ENCODE peak calls at places on chromosomes 4 and X, in eight cellular contexts. R is left ventricle myocardium inferior, O is IMR-90, M is GM23248, G is AG10803, J is vagina, D is retinal pigment epithelial cell, S is AG04449. Z is an unnamed sample.
A peak's percentile ranks its signal among the peaks of the same experiment; 100 is the strongest.

GRCh38 chr4:8376361-8377102 is 64.0 kb downstream of the ACOX3 start:
- DNase-seq in R (peak; percentile 3), O (no peak), M (no peak), G (no peak), J (no peak), D (no peak), S (no peak), Z (no peak)

GRCh38 chr4:169567916-169568315 is 44.5 kb downstream of the NEK1 start:
- DNase-seq in R (no peak), O (peak; percentile 43), M (no peak), G (no peak), J (no peak), D (no peak), S (no peak), Z (no peak)

GRCh38 chr4:120856294-120856693 is 66.2 kb downstream of the PRDM5 start:
- DNase-seq in R (no peak), O (no peak), M (no peak), G (no peak), J (no peak), D (no peak), S (no peak), Z (no peak)

GRCh38 chrX:1717326-1717725 is 102.5 kb downstream of the ASMT start:
- DNase-seq in R (no peak), O (no peak), M (no peak), G (no peak), J (no peak), D (no peak), S (no peak), Z (no peak)

GRCh38 chrX:21638311-21638710 is 19.8 kb downstream of the KLHL34 start:
- DNase-seq in R (no peak), O (peak; percentile 86), M (peak; percentile 74), G (peak; percentile 61), J (no peak), D (no peak), S (peak; percentile 31), Z (peak; percentile 25)

GRCh38 chr4:162116085-162116784 is 47.6 kb downstream of the FSTL5 start:
- DNase-seq in R (no peak), O (no peak), M (no peak), G (no peak), J (no peak), D (peak; percentile 17), S (no peak), Z (no peak)

GRCh38 chrX:109301177-109301576 is 180.7 kb downstream of the GUCY2F start:
- DNase-seq in R (no peak), O (no peak), M (no peak), G (no peak), J (no peak), D (no peak), S (no peak), Z (no peak)

GRCh38 chrX:31124536-31124935 is 52.7 kb upstream of the FTHL17 start:
- DNase-seq in R (no peak), O (no peak), M (no peak), G (no peak), J (no peak), D (no peak), S (no peak), Z (no peak)

GRCh38 chr4:33911951-33912350 is 2332.4 kb downstream of the ARAP2 start:
- DNase-seq in R (no peak), O (no peak), M (no peak), G (peak; percentile 3), J (no peak), D (no peak), S (no peak), Z (no peak)

GRCh38 chr4:133188433-133189175 is 39.5 kb downstream of the PCDH10 start:
- DNase-seq in R (no peak), O (no peak), M (no peak), G (no peak), J (no peak), D (no peak), S (no peak), Z (no peak)

GRCh38 chr4:6632125-6632524 is 8.4 kb upstream of the MRFAP1 start:
- DNase-seq in R (no peak), O (no peak), M (no peak), G (no peak), J (no peak), D (no peak), S (no peak), Z (no peak)

GRCh38 chr4:87363552-87363951 is 27.4 kb downstream of the HSD17B11 start:
- DNase-seq in R (no peak), O (no peak), M (no peak), G (no peak), J (no peak), D (no peak), S (no peak), Z (no peak)

GRCh38 chr4:64489628-64490027 is 80.4 kb upstream of the TECRL start:
- DNase-seq in R (no peak), O (no peak), M (no peak), G (no peak), J (no peak), D (no peak), S (no peak), Z (no peak)

GRCh38 chr4:118032691-118033090 is 1.6 kb upstream of the NDST3 start:
- DNase-seq in R (no peak), O (peak; percentile 20), M (no peak), G (no peak), J (no peak), D (no peak), S (no peak), Z (peak; percentile 44)

GRCh38 chr4:105088110-105088879 is 58.4 kb upstream of the TET2 start:
- DNase-seq in R (no peak), O (peak; percentile 98), M (peak; percentile 92), G (peak; percentile 92), J (no peak), D (peak; percentile 97), S (peak; percentile 88), Z (peak; percentile 80)

GRCh38 chr4:100582146-100582545 is 64.3 kb upstream of the EMCN start:
- DNase-seq in R (no peak), O (no peak), M (no peak), G (no peak), J (no peak), D (no peak), S (no peak), Z (no peak)

DNA sequence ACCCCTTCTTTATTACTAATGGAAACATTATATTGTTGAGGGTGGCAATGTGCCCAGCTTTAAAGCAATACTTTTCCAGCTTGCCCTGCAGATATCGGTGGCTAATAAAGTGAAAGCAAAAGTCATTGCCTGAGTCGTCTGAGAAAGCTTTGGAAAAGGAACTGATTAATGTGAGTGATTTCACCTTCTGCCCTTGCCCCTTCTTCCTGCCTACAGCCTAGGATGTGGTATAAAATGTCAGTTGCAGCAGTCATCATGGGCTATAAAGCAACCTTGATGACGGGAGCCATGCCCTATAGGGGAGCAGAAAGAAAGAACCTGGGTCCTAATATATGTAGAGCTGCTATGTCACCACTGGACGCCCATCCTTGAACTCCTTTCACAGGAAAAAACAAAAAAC is 132.4 kb upstream of the USP9X start:
- DNase-seq in R (no peak), O (peak; percentile 18), M (peak; percentile 36), G (no peak), J (no peak), D (no peak), S (no peak), Z (no peak)
- H3K4me3 ChIP-seq in R (peak overlapping the region; percentile 45), O (peak overlapping the region; percentile 39), M (peak overlapping the region; percentile 42), G (peak overlapping the region; percentile 37), J (no peak overlapping the region), D (no peak overlapping the region), S (peak overlapping the region; percentile 36), Z (no peak overlapping the region)

GRCh38 chr4:20253272-20253798 is 1.6 kb downstream of the SLIT2 start:
- DNase-seq in R (no peak), O (peak; percentile 15), M (peak; percentile 43), G (no peak), J (no peak), D (no peak), S (no peak), Z (no peak)

GRCh38 chr4:20253799-20254409 is 2.2 kb downstream of the SLIT2 start:
- DNase-seq in R (peak; percentile 33), O (peak; percentile 30), M (peak; percentile 66), G (peak; percentile 45), J (no peak), D (no peak), S (no peak), Z (no peak)

GRCh38 chr4:20255823-20256222 is 4.1 kb downstream of the SLIT2 start:
- DNase-seq in R (no peak), O (no peak), M (peak; percentile 35), G (no peak), J (no peak), D (no peak), S (no peak), Z (no peak)

GRCh38 chr4:20255251-20255586 is 3.5 kb downstream of the SLIT2 start:
- DNase-seq in R (no peak), O (no peak), M (peak; percentile 34), G (no peak), J (no peak), D (no peak), S (no peak), Z (no peak)

DNA sequence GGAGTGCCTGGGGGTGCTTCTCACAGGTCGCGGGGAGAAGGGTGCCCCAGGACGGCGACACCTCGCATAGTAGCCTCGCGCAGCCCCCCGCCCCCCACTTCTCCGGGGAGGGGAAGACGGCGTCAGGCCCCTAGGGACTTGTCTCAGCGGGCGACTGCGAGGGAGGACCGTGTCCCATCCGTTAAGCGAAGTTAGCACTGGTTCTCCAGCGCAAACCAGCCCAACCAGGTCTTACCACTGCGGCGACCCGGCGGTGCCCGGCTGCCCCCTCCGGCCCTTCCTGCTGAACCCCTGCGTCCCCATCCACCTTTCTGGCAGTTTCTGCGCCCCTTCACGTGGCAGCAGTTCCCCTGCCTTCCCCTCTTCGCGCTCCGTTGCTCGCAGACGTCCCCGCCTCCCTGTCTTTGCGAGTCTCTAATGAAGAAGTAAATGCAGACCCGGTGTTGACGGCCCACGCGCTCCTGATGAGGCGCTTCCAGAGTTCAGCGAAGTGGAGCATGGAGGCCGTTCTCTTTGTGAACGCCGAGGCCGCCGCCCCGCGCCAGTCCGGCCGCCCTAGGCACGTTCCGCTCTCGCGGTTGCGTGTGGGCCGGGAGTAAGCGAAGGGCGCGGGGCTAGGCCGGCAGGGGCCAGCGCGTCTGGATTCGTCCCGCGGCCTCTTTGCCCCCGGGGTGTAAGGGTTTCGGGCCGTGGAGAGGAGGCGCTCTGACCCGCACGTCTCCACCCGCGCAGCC is 3.0 kb downstream of the SLIT2 start:
- DNase-seq in R (peak; percentile 15), O (peak; percentile 39), M (peak; percentile 78), G (peak; percentile 44), J (no peak), D (no peak), S (no peak), Z (no peak)
- H3K4me3 ChIP-seq in R (peak overlapping the region; percentile 73), O (peak overlapping the region; percentile 55), M (peak overlapping the region; percentile 82), G (peak overlapping the region; percentile 89), J (peak overlapping the region; percentile 62), D (peak overlapping the region; percentile 68), S (peak overlapping the region; percentile 75), Z (peak overlapping the region; percentile 57)

GRCh38 chr4:304987-305680 is at the start of gene ZNF732:
- DNase-seq in R (peak; percentile 31), O (peak; percentile 19), M (peak; percentile 84), G (peak; percentile 15), J (no peak), D (peak; percentile 81), S (no peak), Z (peak; percentile 34)
- H3K4me3 ChIP-seq in R (peak within 1 kb of the TSS; percentile 69), O (peak within 1 kb of the TSS; percentile 49), M (peak within 1 kb of the TSS; percentile 75), G (peak within 1 kb of the TSS; percentile 45), J (peak within 1 kb of the TSS; percentile 38), D (peak within 1 kb of the TSS; percentile 81), S (peak within 1 kb of the TSS; percentile 54), Z (peak within 1 kb of the TSS; percentile 51)

DNA sequence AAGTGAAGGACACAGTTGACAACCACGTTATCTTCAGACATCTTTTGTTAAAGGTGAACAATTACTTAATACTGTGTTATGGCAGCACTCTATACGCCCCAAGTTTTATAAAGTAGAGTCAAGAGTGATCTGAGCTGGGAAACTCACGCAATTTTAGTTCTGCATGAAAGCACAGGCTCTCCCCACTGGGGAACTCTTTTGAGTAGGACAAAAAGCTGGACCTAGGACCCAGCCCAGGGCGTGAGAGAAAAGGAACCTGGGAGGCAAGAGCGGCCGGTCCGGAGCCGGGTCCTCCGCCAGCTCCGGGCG is 152.6 kb upstream of the SLC4A4 start:
- DNase-seq in R (no peak), O (no peak), M (no peak), G (no peak), J (no peak), D (no peak), S (no peak), Z (no peak)
- H3K4me3 ChIP-seq in R (peak overlapping the region; percentile 84), O (peak overlapping the region; percentile 93), M (peak overlapping the region; percentile 79), G (peak overlapping the region; percentile 63), J (peak overlapping the region; percentile 89), D (peak overlapping the region; percentile 58), S (peak overlapping the region; percentile 81), Z (peak overlapping the region; percentile 83)

Z was measured in kidney epithelial cell.